ENCODE peak calls at places on chromosomes 3 and 15, in six cellular contexts. One of them, this sample, is unnamed.

GRCh38 chr15:66212471-66212870 is 41.1 kb downstream of the MEGF11 start:
- DNase-seq in ACHN: no peak
- DNase-seq in non-pigmented ciliary epithelial cell: no peak
- DNase-seq in amniotic stem cell: no peak
- DNase-seq in AG08395: no peak
- DNase-seq in NCI-H510A treated with DMSO at 0.1 percent for 48 hours: no peak
- DNase-seq in this sample: no peak

GRCh38 chr3:71987089-71987735 is 202.3 kb upstream of the PROK2 start:
- DNase-seq in amniotic stem cell: no peak
- DNase-seq in non-pigmented ciliary epithelial cell: no peak
- DNase-seq in ACHN: peak; percentile 8
- DNase-seq in AG08395: peak; percentile 10
- DNase-seq in NCI-H510A treated with DMSO at 0.1 percent for 48 hours: no peak
- DNase-seq in this sample: no peak

GRCh38 chr3:167876603-167877325 is 141.2 kb downstream of the SERPINI1 start:
- DNase-seq in amniotic stem cell: peak; percentile 21
- DNase-seq in non-pigmented ciliary epithelial cell: peak; percentile 32
- DNase-seq in ACHN: peak; percentile 43
- DNase-seq in NCI-H510A treated with DMSO at 0.1 percent for 48 hours: no peak
- DNase-seq in AG08395: peak; percentile 81
- DNase-seq in this sample: no peak

GRCh38 chr3:48445277-48445882 is 1.2 kb upstream of the ATRIP start:
- DNase-seq in ACHN: no peak
- DNase-seq in amniotic stem cell: no peak
- DNase-seq in NCI-H510A treated with DMSO at 0.1 percent for 48 hours: no peak
- DNase-seq in AG08395: no peak
- DNase-seq in non-pigmented ciliary epithelial cell: no peak
- DNase-seq in this sample: no peak

GRCh38 chr3:78728406-78729145 is 1039.2 kb downstream of the ROBO1 start:
- DNase-seq in amniotic stem cell: no peak
- DNase-seq in NCI-H510A treated with DMSO at 0.1 percent for 48 hours: peak; percentile 77
- DNase-seq in non-pigmented ciliary epithelial cell: no peak
- DNase-seq in ACHN: no peak
- DNase-seq in AG08395: peak; percentile 41
- DNase-seq in this sample: peak; percentile 92

GRCh38 chr3:50953825-50954224 is 279.1 kb downstream of the DOCK3 start:
- DNase-seq in NCI-H510A treated with DMSO at 0.1 percent for 48 hours: no peak
- DNase-seq in non-pigmented ciliary epithelial cell: no peak
- DNase-seq in ACHN: no peak
- DNase-seq in amniotic stem cell: no peak
- DNase-seq in AG08395: no peak
- DNase-seq in this sample: no peak

GRCh38 chr3:13711911-13712650 is 163.2 kb downstream of the FBLN2 start:
- DNase-seq in AG08395: no peak
- DNase-seq in amniotic stem cell: no peak
- DNase-seq in non-pigmented ciliary epithelial cell: no peak
- DNase-seq in NCI-H510A treated with DMSO at 0.1 percent for 48 hours: no peak
- DNase-seq in ACHN: no peak
- DNase-seq in this sample: no peak

GRCh38 chr3:48595526-48596121 is 495 bp upstream of the COL7A1 start:
- DNase-seq in ACHN: peak; percentile 70
- DNase-seq in NCI-H510A treated with DMSO at 0.1 percent for 48 hours: no peak
- DNase-seq in amniotic stem cell: peak; percentile 81
- DNase-seq in non-pigmented ciliary epithelial cell: peak; percentile 79
- DNase-seq in AG08395: peak; percentile 95
- DNase-seq in this sample: no peak

GRCh38 chr15:62067448-62068044 is 769 bp downstream of the C2CD4A start:
- DNase-seq in AG08395: no peak
- DNase-seq in non-pigmented ciliary epithelial cell: no peak
- DNase-seq in NCI-H510A treated with DMSO at 0.1 percent for 48 hours: peak; percentile 43
- DNase-seq in amniotic stem cell: no peak
- DNase-seq in ACHN: peak; percentile 26
- DNase-seq in this sample: peak; percentile 36

GRCh38 chr15:100330629-100331215 is 11.1 kb downstream of the ADAMTS17 start:
- DNase-seq in ACHN: no peak
- DNase-seq in NCI-H510A treated with DMSO at 0.1 percent for 48 hours: no peak
- DNase-seq in non-pigmented ciliary epithelial cell: no peak
- DNase-seq in AG08395: no peak
- DNase-seq in amniotic stem cell: no peak
- DNase-seq in this sample: no peak

GRCh38 chr3:90241481-90241880 is 1134.1 kb downstream of the EPHA3 start:
- DNase-seq in amniotic stem cell: no peak
- DNase-seq in ACHN: no peak
- DNase-seq in non-pigmented ciliary epithelial cell: no peak
- DNase-seq in NCI-H510A treated with DMSO at 0.1 percent for 48 hours: no peak
- DNase-seq in AG08395: no peak
- DNase-seq in this sample: no peak

GRCh38 chr3:189911001-189911400 is 209.7 kb downstream of the P3H2 start:
- DNase-seq in amniotic stem cell: no peak
- DNase-seq in ACHN: no peak
- DNase-seq in AG08395: no peak
- DNase-seq in NCI-H510A treated with DMSO at 0.1 percent for 48 hours: no peak
- DNase-seq in non-pigmented ciliary epithelial cell: no peak
- DNase-seq in this sample: no peak

This sample was measured in NCI-H345.